ENCODE peak calls at places on chromosomes 11 and 22, in five cellular contexts. I is suprapubic skin, B is body of pancreas, W is K562, Y is IMR-90. X is an unnamed sample.

GRCh38 chr11:46176421-46176820 is 55.2 kb upstream of the PHF21A start:
- DNase-seq in Y (no peak), I (no peak), W (no peak), B (no peak), X (no peak)

GRCh38 chr11:47551086-47551485 is 1.8 kb downstream of the CELF1 start:
- DNase-seq in I (no peak), B (no peak), Y (peak; percentile 48), W (peak; percentile 48), X (no peak)

GRCh38 chr22:38086001-38086845 is 2.2 kb upstream of the SLC16A8 start:
- DNase-seq in W (no peak), I (no peak), Y (no peak), B (no peak), X (no peak)

GRCh38 chr11:27700351-27701261 is at the start of gene BDNF:
- DNase-seq in B (no peak), Y (peak; percentile 60), W (no peak), I (no peak), X (peak; percentile 69)

GRCh38 chr11:104127828-104128227 is 36.1 kb downstream of the PDGFD start:
- DNase-seq in W (no peak), I (no peak), B (no peak), Y (peak; percentile 75), X (no peak)

GRCh38 chr11:61910473-61911123 is 6.8 kb downstream of the RAB3IL1 start:
- DNase-seq in Y (no peak), I (no peak), B (no peak), W (no peak), X (no peak)

GRCh38 chr11:25247336-25247735 is 750.5 kb downstream of the LUZP2 start:
- DNase-seq in B (no peak), I (no peak), Y (peak; percentile 67), W (no peak), X (no peak)

GRCh38 chr22:46287873-46288751 is 8.6 kb upstream of the GTSE1 start:
- DNase-seq in B (peak; percentile 50), W (no peak), Y (no peak), I (no peak), X (no peak)

GRCh38 chr22:46849101-46849500 is 86.7 kb downstream of the TBC1D22A start:
- DNase-seq in I (no peak), B (no peak), Y (no peak), W (no peak), X (no peak)

GRCh38 chr11:56841210-56841810 is 92.8 kb upstream of the OR9G4 start:
- DNase-seq in Y (peak; percentile 56), I (no peak), B (peak; percentile 60), W (peak; percentile 38), X (peak; percentile 41)

GRCh38 chr11:58024601-58025091 is 965 bp downstream of the OR9Q1 start:
- DNase-seq in Y (peak; percentile 60), B (peak; percentile 73), W (no peak), I (no peak), X (peak; percentile 91)

GRCh38 chr11:106608677-106609076 is 409.6 kb downstream of the GUCY1A2 start:
- DNase-seq in I (no peak), W (no peak), Y (peak; percentile 69), B (no peak), X (no peak)

GRCh38 chr22:48618326-48618725 is 1209.3 kb downstream of the BRD1 start:
- DNase-seq in W (no peak), I (no peak), B (no peak), Y (no peak), X (no peak)

GRCh38 chr22:27719535-27720227 is 81.9 kb downstream of the MN1 start:
- DNase-seq in Y (peak; percentile 16), B (peak; percentile 7), W (peak; percentile 72), I (no peak), X (peak; percentile 89)

GRCh38 chr11:44309483-44310197 is at the start of gene ALX4:
- DNase-seq in B (peak; percentile 16), I (no peak), W (peak; percentile 64), Y (no peak), X (no peak)

GRCh38 chr11:26477406-26477805 is 94.7 kb downstream of the MUC15 start:
- DNase-seq in W (no peak), I (no peak), Y (no peak), B (no peak), X (no peak)

GRCh38 chr11:57881647-57882046 is 120.0 kb downstream of the CTNND1 start:
- DNase-seq in Y (no peak), I (no peak), B (no peak), W (no peak), X (no peak)

GRCh38 chr22:22064580-22064979 is 82.0 kb upstream of the TOP3B start:
- DNase-seq in B (no peak), I (no peak), W (no peak), Y (no peak), X (no peak)

GRCh38 chr22:39003165-39003638 is 10.9 kb upstream of the APOBEC3C start:
- DNase-seq in Y (peak; percentile 86), W (peak; percentile 66), B (peak; percentile 88), I (no peak), X (peak; percentile 55)

GRCh38 chr11:69449320-69450063 is 32.0 kb upstream of the LINC01488 start:
- DNase-seq in Y (peak; percentile 47), W (peak; percentile 93), I (no peak), B (peak; percentile 44), X (no peak)

GRCh38 chr11:115087791-115088190 is 409.5 kb downstream of the NXPE2 start:
- DNase-seq in Y (no peak), I (no peak), W (no peak), B (no peak), X (no peak)

GRCh38 chr11:64291746-64292457 is 800 bp downstream of the KCNK4 start:
- DNase-seq in B (no peak), I (no peak), W (no peak), Y (no peak), X (no peak)
- H3K4me3 ChIP-seq in B (no peak overlapping the region), I (peak overlapping the region; percentile 53), W (no peak overlapping the region), Y (peak overlapping the region; percentile 24), X (no peak overlapping the region)

DNA sequence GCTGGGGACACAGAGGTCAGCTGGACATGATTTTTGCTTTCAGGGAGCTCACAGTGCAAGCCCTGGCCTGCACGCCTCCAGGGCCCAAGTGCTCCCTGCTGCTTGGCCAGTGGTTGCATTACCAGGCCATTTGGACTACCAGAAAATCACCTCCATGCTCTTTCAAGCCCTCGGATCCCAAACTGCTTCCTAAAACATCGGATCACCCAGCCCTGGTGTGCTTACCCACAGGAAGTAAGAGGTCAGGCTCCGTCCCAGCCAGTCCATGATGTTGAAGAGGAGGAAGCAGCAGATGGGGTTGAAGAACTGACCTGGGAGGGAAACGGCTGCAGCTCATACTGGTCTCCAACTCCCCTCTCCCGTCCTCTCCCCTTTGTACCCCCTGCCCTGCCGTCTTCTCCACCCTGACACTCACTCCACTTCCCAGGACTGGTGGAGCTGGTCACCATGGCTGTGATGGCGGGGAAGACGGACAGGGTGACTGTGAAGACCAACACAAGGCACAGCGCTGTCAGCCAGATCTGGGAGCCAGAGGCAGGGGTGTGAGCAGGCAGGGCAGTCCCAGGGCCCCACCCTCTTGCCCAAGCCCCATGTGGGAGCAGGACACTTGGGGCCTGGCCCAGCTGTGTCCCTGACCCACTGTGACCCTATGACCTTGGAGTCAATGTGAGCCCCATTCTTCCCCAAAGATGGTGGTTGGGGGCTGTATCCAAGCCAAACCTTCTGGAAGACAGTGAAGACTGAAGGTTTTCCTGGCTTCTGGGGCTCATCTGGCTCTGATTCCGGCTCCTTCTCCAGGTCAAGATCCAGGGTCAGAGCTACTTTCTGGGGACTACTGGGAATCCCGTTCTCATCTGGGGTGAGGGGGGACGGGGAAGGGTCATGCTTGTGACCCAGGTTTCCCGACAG is 5.6 kb downstream of the SLC29A2 start:
- DNase-seq in W (peak; percentile 7), B (no peak), Y (no peak), I (no peak), X (no peak)
- TF ChIP-seq POLR2A in W (peak; percentile 63), B (no peak), Y (no peak), I (no peak), X (no peak)

GRCh38 chr11:9605742-9606141 is 32.3 kb downstream of the WEE1 start:
- DNase-seq in Y (no peak), B (no peak), W (no peak), I (no peak), X (no peak)
- TF ChIP-seq CTCF in Y (no peak), B (no peak), W (no peak), I (no peak), X (no peak)

DNA sequence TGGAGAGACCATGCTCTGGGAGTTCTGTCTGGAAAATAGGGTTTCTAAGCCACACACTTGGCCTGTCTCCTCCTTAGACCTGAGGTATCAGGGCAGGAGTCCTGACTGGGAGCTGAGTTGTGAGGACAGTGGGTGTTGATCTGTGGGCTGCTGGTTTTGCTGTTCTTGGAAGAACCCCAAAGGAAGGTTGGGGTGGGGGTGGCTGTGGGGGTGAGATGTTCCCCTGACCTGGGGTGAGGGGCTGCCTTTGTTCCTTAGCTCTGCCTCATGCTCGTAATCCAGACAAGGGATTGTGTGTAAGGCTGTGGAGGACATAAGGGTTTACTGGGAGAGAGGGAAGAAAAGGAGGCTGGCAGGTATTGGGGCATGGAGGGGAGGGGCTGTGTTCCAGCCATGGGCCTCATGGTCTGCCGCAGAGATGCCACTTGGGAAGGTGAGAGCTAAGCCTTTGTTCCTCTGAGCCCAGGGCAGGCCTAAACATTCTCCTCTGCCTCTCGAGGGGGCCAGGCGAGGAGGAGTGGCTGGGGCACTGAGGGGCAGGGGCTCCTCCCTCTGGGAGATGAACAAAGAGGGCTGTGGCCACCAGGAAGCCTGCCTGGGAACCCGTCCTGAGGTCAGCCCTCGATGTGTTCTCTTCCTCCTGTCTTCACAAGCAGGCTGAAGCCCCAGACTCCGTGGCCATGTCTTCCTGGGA is 4.4 kb downstream of the OTOG start:
- DNase-seq in B (no peak), I (no peak), W (no peak), Y (no peak), X (no peak)
- H3K4me3 ChIP-seq in B (no peak overlapping the region), I (no peak overlapping the region), W (no peak overlapping the region), Y (no peak overlapping the region), X (no peak overlapping the region)

GRCh38 chr11:65717906-65718305 is 2.7 kb downstream of the RNASEH2C start:
- DNase-seq in Y (no peak), B (no peak), W (no peak), I (no peak), X (peak; percentile 69)

GRCh38 chr11:65718531-65718930 is 2.1 kb downstream of the RNASEH2C start:
- DNase-seq in I (no peak), W (no peak), Y (no peak), B (no peak), X (peak; percentile 72)

GRCh38 chr11:65720237-65720934 is at the start of gene RNASEH2C:
- DNase-seq in Y (peak; percentile 80), W (peak; percentile 90), B (peak; percentile 84), I (no peak), X (peak; percentile 96)

GRCh38 chr11:65719887-65720236 is 736 bp downstream of the RNASEH2C start:
- DNase-seq in I (no peak), Y (peak; percentile 36), B (no peak), W (peak; percentile 55), X (no peak)

GRCh38 chr11:65718964-65719492 is 1.6 kb downstream of the RNASEH2C start:
- DNase-seq in B (peak; percentile 78), Y (peak; percentile 12), W (peak; percentile 32), I (no peak), X (peak; percentile 79)
- TF ChIP-seq POLR2A in B (no peak), Y (no peak), W (no peak), I (no peak), X (no peak)

DNA sequence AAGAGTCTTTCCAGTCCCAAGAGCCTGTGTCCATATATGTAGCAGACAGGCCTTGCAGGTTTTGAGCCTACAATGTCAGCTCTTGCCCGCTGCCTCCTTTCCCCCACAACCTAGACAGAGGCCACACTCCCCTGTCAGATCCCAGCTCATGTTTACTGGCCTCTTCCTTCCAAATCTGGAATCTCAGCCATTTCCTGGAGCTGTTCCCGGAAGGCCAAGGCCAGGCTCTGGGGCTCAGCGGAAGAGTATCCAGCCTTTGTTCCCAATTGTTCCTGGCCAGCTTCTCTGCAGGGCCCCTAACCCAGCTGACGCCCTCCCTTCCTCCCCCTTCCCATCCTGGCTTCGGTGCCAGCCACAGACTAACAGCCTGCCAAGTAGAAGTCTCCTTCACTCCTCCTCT is 1.0 kb upstream of the ROBO4 start:
- DNase-seq in Y (no peak), I (no peak), W (no peak), B (no peak), X (no peak)
- TF ChIP-seq CTCF in Y (peak; percentile 20), I (no peak), W (no peak), B (no peak), X (no peak)